ENCODE peak calls at places on chromosomes 1 and 21, in five cellular contexts. B is stimulated activated CD4-positive, alpha-beta T cell treated with anti-CD3 and anti-CD28 coated beads, Interleukin-15, amount 100 ng/mL, for 1 hour; T is mucosa of gallbladder; A is EH; Q is NCI-H1105 treated with DMSO at 0.1 percent for 48 hours. L is an unnamed sample.

GRCh38 chr1:98099501-98099900 is 178.7 kb upstream of the DPYD start:
- DNase-seq in B (no peak), T (no peak), A (peak; percentile 51), Q (no peak), L (no peak)

GRCh38 chr1:50424045-50424939 is 1.0 kb upstream of the DMRTA2 start:
- DNase-seq in B (no peak), T (no peak), A (peak; percentile 38), Q (peak; percentile 36), L (no peak)

GRCh38 chr1:103517380-103518047 is 8.0 kb upstream of the RNPC3 start:
- DNase-seq in B (no peak), T (no peak), A (peak; percentile 22), Q (no peak), L (no peak)

GRCh38 chr1:242743983-242744780 is 219.7 kb upstream of the PLD5 start:
- DNase-seq in B (no peak), T (no peak), A (no peak), Q (no peak), L (no peak)

GRCh38 chr1:10181154-10181553 is 29.2 kb upstream of the KIF1B start:
- DNase-seq in B (no peak), T (no peak), A (peak; percentile 35), Q (no peak), L (no peak)

GRCh38 chr1:17913326-17914115 is 158.4 kb downstream of the ACTL8 start:
- DNase-seq in B (no peak), T (no peak), A (no peak), Q (no peak), L (peak; percentile 54)

GRCh38 chr1:85303440-85304162 is 27.2 kb upstream of the BCL10 start:
- DNase-seq in B (no peak), T (no peak), A (no peak), Q (no peak), L (no peak)

GRCh38 chr21:45718413-45718812 is 74.9 kb downstream of the PCBP3 start:
- DNase-seq in B (no peak), T (no peak), A (no peak), Q (no peak), L (no peak)

GRCh38 chr1:8303141-8303540 is 14.8 kb upstream of the SLC45A1 start:
- DNase-seq in B (no peak), T (no peak), A (peak; percentile 77), Q (no peak), L (no peak)

GRCh38 chr1:84869750-84870149 is 23.3 kb downstream of the LPAR3 start:
- DNase-seq in B (no peak), T (no peak), A (peak; percentile 56), Q (no peak), L (no peak)

GRCh38 chr21:44420416-44421205 is 34.7 kb upstream of the LRRC3 start:
- DNase-seq in B (no peak), T (no peak), A (no peak), Q (no peak), L (peak; percentile 43)

GRCh38 chr21:38766987-38767722 is 38.6 kb upstream of the ETS2 start:
- DNase-seq in B (peak; percentile 9), T (no peak), A (no peak), Q (no peak), L (peak; percentile 83)

GRCh38 chr1:26097696-26098095 is 13.9 kb upstream of the PDIK1L start:
- DNase-seq in B (no peak), T (no peak), A (peak; percentile 94), Q (no peak), L (no peak)

GRCh38 chr21:17848228-17848627 is 29.1 kb upstream of the C21orf91 start:
- DNase-seq in B (no peak), T (peak; percentile 27), A (peak; percentile 97), Q (no peak), L (no peak)

GRCh38 chr1:209229494-209230059 is 353.9 kb upstream of the CAMK1G start:
- DNase-seq in B (no peak), T (no peak), A (no peak), Q (peak; percentile 12), L (no peak)

GRCh38 chr1:23303524-23303923 is 40.6 kb downstream of the HNRNPR start:
- DNase-seq in B (no peak), T (no peak), A (no peak), Q (no peak), L (no peak)

GRCh38 chr1:210796421-210796820 is 337.5 kb downstream of the KCNH1 start:
- DNase-seq in B (no peak), T (no peak), A (no peak), Q (no peak), L (no peak)

GRCh38 chr1:51217101-51217500 is 19.0 kb upstream of the RNF11 start:
- DNase-seq in B (no peak), T (no peak), A (no peak), Q (no peak), L (no peak)

L was measured in activated effector memory CD4-positive, alpha-beta T cell treated with anti-CD3 and anti-CD28 coated beads, Interleukin-2, amount 50 U/mL, for 16 hours.